ENCODE peak calls at places on chromosomes 7 and 10, in nine cellular contexts. B, F, W, R, H, K, V, E and D are unnamed samples.

GRCh38 chr7:26681819-26682418 is 182.5 kb downstream of the SKAP2 start:
- DNase-seq in B (no peak), F (no peak), W (no peak), R (no peak), H (no peak), K (peak), V (no peak), E (no peak), D (no peak)

GRCh38 chr7:114540291-114540690 is 125.7 kb downstream of the FOXP2 start:
- DNase-seq in B (no peak), F (no peak), W (no peak), R (no peak), H (no peak), K (no peak), V (no peak), E (no peak), D (no peak)

GRCh38 chr10:17074548-17074860 is 55.1 kb downstream of the CUBN start:
- DNase-seq in B (no peak), F (no peak), W (no peak), R (no peak), H (no peak), K (no peak), V (no peak), E (no peak), D (no peak)

GRCh38 chr10:129933456-129934092 is 30.5 kb downstream of the EBF3 start:
- DNase-seq in B (no peak), F (no peak), W (no peak), R (peak), H (no peak), K (no peak), V (no peak), E (no peak), D (no peak)

GRCh38 chr10:13422800-13423199 is 74.7 kb upstream of the SEPHS1 start:
- DNase-seq in B (no peak), F (no peak), W (no peak), R (no peak), H (no peak), K (no peak), V (no peak), E (no peak), D (no peak)

GRCh38 chr7:84912993-84913635 is 273.7 kb downstream of the SEMA3D start:
- DNase-seq in B (no peak), F (no peak), W (no peak), R (no peak), H (no peak), K (no peak), V (no peak), E (no peak), D (no peak)

GRCh38 chr10:72107325-72108003 is 19.1 kb upstream of the SPOCK2 start:
- DNase-seq in B (no peak), F (no peak), W (no peak), R (no peak), H (no peak), K (no peak), V (no peak), E (no peak), D (no peak)

GRCh38 chr10:102230861-102231356 is 4.8 kb downstream of the ELOVL3 start:
- DNase-seq in B (peak), F (no peak), W (no peak), R (no peak), H (peak), K (no peak), V (peak), E (peak), D (no peak)

GRCh38 chr10:46272863-46273415 is 13.9 kb upstream of the ANTXRL start:
- DNase-seq in B (no peak), F (peak), W (no peak), R (no peak), H (no peak), K (no peak), V (no peak), E (no peak), D (no peak)

GRCh38 chr7:74625446-74625845 is 32.1 kb upstream of the GTF2I start:
- DNase-seq in B (no peak), F (no peak), W (no peak), R (no peak), H (no peak), K (peak), V (no peak), E (no peak), D (no peak)

GRCh38 chr10:78179886-78180285 is 146.2 kb downstream of the RPS24 start:
- DNase-seq in B (no peak), F (no peak), W (no peak), R (no peak), H (no peak), K (no peak), V (no peak), E (no peak), D (no peak)

GRCh38 chr10:10816453-10816852 is 201.2 kb upstream of the CELF2 start:
- DNase-seq in B (no peak), F (no peak), W (no peak), R (no peak), H (no peak), K (no peak), V (no peak), E (no peak), D (no peak)

GRCh38 chr7:30032310-30033125 is 4.3 kb downstream of the PLEKHA8 start:
- DNase-seq in B (no peak), F (no peak), W (no peak), R (no peak), H (no peak), K (no peak), V (peak), E (no peak), D (no peak)

GRCh38 chr10:95312986-95313495 is 22.2 kb upstream of the PDLIM1 start:
- DNase-seq in B (no peak), F (no peak), W (no peak), R (no peak), H (no peak), K (no peak), V (no peak), E (no peak), D (no peak)

GRCh38 chr10:18140149-18140956 is at the start of gene CACNB2:
- DNase-seq in B (peak), F (no peak), W (peak), R (no peak), H (peak), K (no peak), V (peak), E (no peak), D (no peak)
- H3K27ac ChIP-seq in B (peak), F (peak), W (peak), R (peak), H (no peak), K (peak), V (peak), E (peak), D (no peak)

DNA sequence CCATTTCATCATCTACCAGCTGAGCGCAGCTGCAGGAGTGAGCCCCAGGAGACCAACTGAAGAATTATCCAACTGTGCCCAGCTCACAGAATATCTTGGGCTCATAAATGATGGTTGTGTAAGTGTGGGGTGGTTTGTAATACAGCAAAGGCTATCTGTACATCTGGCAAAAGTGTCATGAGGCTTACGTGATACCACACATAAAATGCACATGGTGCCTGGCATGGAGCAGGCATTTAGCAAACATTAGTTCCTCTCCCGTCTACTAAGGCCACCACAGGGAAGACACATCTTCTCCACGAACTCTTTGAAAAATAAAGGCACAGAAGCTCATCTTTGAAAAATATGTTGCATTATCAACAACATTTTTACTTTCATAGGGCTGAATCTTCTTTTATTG is 32.3 kb downstream of the AOAH start:
- DNase-seq in B (no peak), F (no peak), W (no peak), R (no peak), H (no peak), K (no peak), V (no peak), E (no peak), D (no peak)
- TF ChIP-seq POLR2A in B (no peak), F (no peak), W (no peak), R (no peak), H (no peak), K (no peak), V (no peak), E (no peak), D (no peak)

GRCh38 chr10:113732966-113733365 is 18.5 kb upstream of the PLEKHS1 start:
- DNase-seq in B (no peak), F (no peak), W (no peak), R (no peak), H (no peak), K (no peak), V (no peak), E (no peak), D (no peak)
- TF ChIP-seq CTCF in B (no peak), F (no peak), W (no peak), R (no peak), H (no peak), K (no peak), V (no peak), E (no peak), D (no peak)

GRCh38 chr7:15685358-15686181 is 913 bp downstream of the MEOX2 start:
- DNase-seq in B (no peak), F (no peak), W (peak), R (no peak), H (peak), K (peak), V (peak), E (no peak), D (peak)
- H3K27ac ChIP-seq in B (peak), F (peak), W (peak), R (peak), H (peak), K (peak), V (peak), E (no peak), D (peak)

GRCh38 chr10:124743188-124744046 is 761 bp downstream of the FAM53B start:
- DNase-seq in B (no peak), F (no peak), W (no peak), R (no peak), H (peak), K (no peak), V (peak), E (no peak), D (no peak)

GRCh38 chr10:124745257-124745656 is 1.1 kb upstream of the FAM53B start:
- DNase-seq in B (no peak), F (no peak), W (no peak), R (no peak), H (no peak), K (no peak), V (no peak), E (no peak), D (no peak)

GRCh38 chr10:124745678-124746077 is 1.5 kb upstream of the FAM53B start:
- DNase-seq in B (no peak), F (no peak), W (no peak), R (no peak), H (no peak), K (peak), V (no peak), E (peak), D (no peak)

GRCh38 chr10:124744688-124745055 is 494 bp upstream of the FAM53B start:
- DNase-seq in B (no peak), F (no peak), W (no peak), R (no peak), H (no peak), K (no peak), V (no peak), E (peak), D (no peak)

DNA sequence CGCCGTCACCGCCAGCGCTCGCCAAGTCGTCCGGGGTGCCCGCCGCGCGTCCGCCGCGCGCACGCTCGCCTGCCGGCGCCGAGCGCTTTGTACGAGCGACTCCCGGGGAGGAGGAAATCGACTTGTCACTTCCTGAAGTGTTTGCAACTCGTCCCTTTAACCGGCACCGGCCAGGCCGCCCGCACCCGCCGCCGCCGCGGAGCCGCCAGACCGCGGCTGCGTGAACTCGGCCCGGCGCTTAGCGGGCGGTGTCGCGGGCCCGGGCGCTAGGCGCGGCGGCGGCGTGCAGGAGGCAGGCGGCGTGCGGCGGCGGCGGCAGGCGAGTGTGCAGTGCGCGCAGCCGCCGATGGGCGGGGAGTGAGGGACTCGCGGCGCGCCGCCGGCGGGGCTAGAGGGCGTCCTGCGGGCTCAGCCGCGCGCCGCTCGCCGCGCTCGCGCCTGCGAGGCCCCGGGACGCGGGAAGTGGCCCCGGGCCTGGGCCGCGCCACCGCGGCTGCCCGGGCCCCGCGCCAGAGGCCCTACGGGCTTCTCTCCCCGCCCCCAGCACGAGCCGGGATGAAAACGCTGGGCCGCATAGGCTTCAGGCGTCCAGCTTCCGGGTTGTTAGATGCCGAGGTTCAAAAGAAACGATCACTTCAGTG is at the start of gene FAM53B:
- DNase-seq in B (peak), F (no peak), W (peak), R (peak), H (peak), K (peak), V (peak), E (peak), D (peak)
- TF ChIP-seq POLR2A in B (no peak), F (peak), W (no peak), R (no peak), H (peak), K (peak), V (peak), E (peak), D (peak)

GRCh38 chr10:12333382-12334185 is 15.8 kb upstream of the CAMK1D start:
- DNase-seq in B (peak), F (no peak), W (peak), R (peak), H (peak), K (peak), V (peak), E (peak), D (peak)
- TF ChIP-seq CTCF in B (no peak), F (no peak), W (no peak), R (no peak), H (no peak), K (no peak), V (no peak), E (no peak), D (no peak)

GRCh38 chr7:16929146-16929762 is 47.5 kb upstream of the AGR3 start:
- DNase-seq in B (no peak), F (no peak), W (no peak), R (no peak), H (no peak), K (no peak), V (no peak), E (no peak), D (no peak)
- H3K27ac ChIP-seq in B (no peak), F (no peak), W (no peak), R (no peak), H (no peak), K (no peak), V (no peak), E (no peak), D (no peak)

GRCh38 chr7:2255145-2256139 is 13.4 kb downstream of the NUDT1 start:
- DNase-seq in B (no peak), F (no peak), W (no peak), R (no peak), H (no peak), K (no peak), V (no peak), E (no peak), D (no peak)

GRCh38 chr7:2254429-2255144 is 12.6 kb downstream of the NUDT1 start:
- DNase-seq in B (no peak), F (no peak), W (no peak), R (no peak), H (no peak), K (no peak), V (no peak), E (no peak), D (no peak)

GRCh38 chr7:2253525-2254244 is 11.7 kb downstream of the NUDT1 start:
- DNase-seq in B (no peak), F (no peak), W (no peak), R (no peak), H (no peak), K (no peak), V (no peak), E (no peak), D (no peak)

GRCh38 chr7:2251841-2252771 is 10.1 kb downstream of the NUDT1 start:
- DNase-seq in B (no peak), F (no peak), W (no peak), R (no peak), H (no peak), K (no peak), V (no peak), E (no peak), D (no peak)

GRCh38 chr7:2253021-2253420 is 11.0 kb downstream of the NUDT1 start:
- DNase-seq in B (no peak), F (no peak), W (no peak), R (no peak), H (no peak), K (no peak), V (no peak), E (no peak), D (no peak)
- TF ChIP-seq POLR2A in B (no peak), F (no peak), W (no peak), R (no peak), H (no peak), K (no peak), V (no peak), E (no peak), D (no peak)

DNA sequence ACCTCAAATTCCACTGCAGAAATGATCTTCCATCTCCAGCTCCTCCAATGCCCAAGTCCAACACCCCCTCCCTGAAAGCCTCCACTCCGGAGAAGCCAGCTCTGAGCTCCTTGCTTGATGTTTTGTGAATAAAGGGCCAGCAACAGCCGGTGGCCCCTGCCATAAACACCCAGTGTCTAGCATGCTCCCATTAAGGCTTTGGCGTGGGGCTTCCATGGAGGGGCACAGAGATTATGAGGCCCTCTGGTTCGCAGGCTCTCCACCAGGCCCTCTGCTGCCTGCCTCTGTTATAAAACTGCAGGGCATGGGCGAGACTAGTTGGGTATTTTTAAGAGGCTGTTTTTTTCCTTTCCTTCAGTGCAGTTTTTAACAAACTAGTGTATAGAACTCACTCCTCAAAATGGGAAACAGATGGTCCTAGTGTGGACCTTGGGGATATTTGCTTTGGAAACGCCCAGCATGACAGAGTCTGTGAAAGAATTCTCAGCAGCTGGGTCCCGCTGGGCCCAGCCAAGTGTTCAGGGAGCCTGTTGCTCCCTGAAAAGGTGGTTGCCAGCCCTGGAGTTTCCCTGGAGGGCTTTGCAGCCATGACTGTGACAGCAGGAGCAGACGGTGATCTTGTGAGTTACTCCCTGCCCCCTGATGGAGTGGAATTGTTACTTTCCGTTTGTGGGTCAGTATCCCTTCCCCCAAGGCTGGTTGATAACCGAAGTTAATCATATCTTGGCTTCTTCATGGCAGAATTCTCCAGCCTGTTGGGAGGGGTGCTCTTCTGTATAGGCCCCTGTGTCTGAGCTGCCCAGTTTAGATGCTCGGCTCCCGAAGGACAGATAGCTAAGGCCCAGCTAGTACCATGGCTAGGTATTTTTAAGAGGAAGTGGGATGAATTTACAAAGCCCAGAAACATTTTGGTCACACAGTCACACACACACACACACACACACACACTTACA is 278.7 kb upstream of the HABP2 start:
- DNase-seq in B (no peak), F (no peak), W (peak), R (no peak), H (no peak), K (no peak), V (no peak), E (no peak), D (peak)
- TF ChIP-seq CTCF in B (no peak), F (no peak), W (no peak), R (no peak), H (no peak), K (no peak), V (no peak), E (no peak), D (no peak)